ENCODE peak calls at places on chromosomes 3 and 15, in seven cellular contexts. U, I, R, S, Y, V and N are unnamed samples.

GRCh38 chr3:194281306-194281705 is 69.8 kb downstream of the CPN2 start:
- DNase-seq in U (no peak), I (no peak), R (no peak), S (no peak), Y (peak), V (no peak), N (no peak)

GRCh38 chr3:111965484-111965883 is 13.3 kb upstream of the ABHD10 start:
- DNase-seq in U (no peak), I (no peak), R (no peak), S (no peak), Y (no peak), V (no peak), N (no peak)

GRCh38 chr3:123353227-123353851 is 95.6 kb downstream of the ADCY5 start:
- DNase-seq in U (no peak), I (no peak), R (no peak), S (no peak), Y (no peak), V (no peak), N (no peak)

GRCh38 chr15:96549136-96549535 is 218.6 kb downstream of the NR2F2 start:
- DNase-seq in U (no peak), I (no peak), R (no peak), S (no peak), Y (no peak), V (no peak), N (no peak)

GRCh38 chr3:135667061-135667460 is 298.5 kb upstream of the PPP2R3A start:
- DNase-seq in U (no peak), I (no peak), R (no peak), S (no peak), Y (no peak), V (no peak), N (no peak)

GRCh38 chr3:59364471-59364870 is 314.6 kb upstream of the CFAP20DC start:
- DNase-seq in U (peak), I (peak), R (no peak), S (no peak), Y (no peak), V (no peak), N (no peak)

GRCh38 chr3:13574083-13574797 is 25.3 kb downstream of the FBLN2 start:
- DNase-seq in U (no peak), I (no peak), R (no peak), S (no peak), Y (no peak), V (no peak), N (no peak)

GRCh38 chr3:191963182-191963581 is 502.2 kb downstream of the PYDC2 start:
- DNase-seq in U (peak), I (no peak), R (no peak), S (peak), Y (no peak), V (no peak), N (peak)

GRCh38 chr3:48561045-48561736 is 2.4 kb downstream of the UCN2 start:
- DNase-seq in U (peak), I (peak), R (no peak), S (peak), Y (peak), V (no peak), N (no peak)

GRCh38 chr15:83912343-83912742 is 258.4 kb downstream of the ADAMTSL3 start:
- DNase-seq in U (no peak), I (no peak), R (no peak), S (no peak), Y (no peak), V (no peak), N (no peak)

GRCh38 chr3:115436767-115437301 is 186.5 kb upstream of the GAP43 start:
- DNase-seq in U (peak), I (peak), R (no peak), S (peak), Y (no peak), V (no peak), N (peak)

GRCh38 chr15:85840802-85841152 is 46.1 kb upstream of the KLHL25 start:
- DNase-seq in U (no peak), I (no peak), R (no peak), S (no peak), Y (no peak), V (no peak), N (no peak)

GRCh38 chr3:110744723-110745122 is 326.9 kb upstream of the NECTIN3 start:
- DNase-seq in U (no peak), I (no peak), R (no peak), S (no peak), Y (no peak), V (no peak), N (no peak)

GRCh38 chr3:66363133-66363532 is 137.7 kb downstream of the LRIG1 start:
- DNase-seq in U (no peak), I (no peak), R (no peak), S (no peak), Y (no peak), V (no peak), N (no peak)

GRCh38 chr3:71121429-71122167 is 461.9 kb downstream of the FOXP1 start:
- DNase-seq in U (peak), I (no peak), R (no peak), S (no peak), Y (no peak), V (no peak), N (no peak)

GRCh38 chr3:144516029-144516428 is 544.4 kb downstream of the DIPK2A start:
- DNase-seq in U (no peak), I (no peak), R (no peak), S (no peak), Y (no peak), V (no peak), N (no peak)

GRCh38 chr3:72161870-72162617 is 377.1 kb upstream of the PROK2 start:
- DNase-seq in U (peak), I (no peak), R (no peak), S (no peak), Y (no peak), V (no peak), N (no peak)

GRCh38 chr3:177596822-177597271 is 399.6 kb upstream of the TBL1XR1 start:
- DNase-seq in U (peak), I (no peak), R (no peak), S (no peak), Y (no peak), V (no peak), N (no peak)

GRCh38 chr3:127915115-127915936 is at the start of gene KBTBD12:
- DNase-seq in U (no peak), I (no peak), R (peak), S (peak), Y (peak), V (no peak), N (no peak)

GRCh38 chr15:78438595-78439285 is 724 bp downstream of the IREB2 start:
- DNase-seq in U (peak), I (peak), R (peak), S (peak), Y (peak), V (peak), N (peak)

GRCh38 chr3:74897006-74897405 is 282.5 kb upstream of the CNTN3 start:
- DNase-seq in U (peak), I (no peak), R (no peak), S (no peak), Y (no peak), V (no peak), N (no peak)
- TF ChIP-seq CTCF in U (peak), I (peak), R (no peak), S (no peak), Y (peak), V (no peak), N (no peak)

DNA sequence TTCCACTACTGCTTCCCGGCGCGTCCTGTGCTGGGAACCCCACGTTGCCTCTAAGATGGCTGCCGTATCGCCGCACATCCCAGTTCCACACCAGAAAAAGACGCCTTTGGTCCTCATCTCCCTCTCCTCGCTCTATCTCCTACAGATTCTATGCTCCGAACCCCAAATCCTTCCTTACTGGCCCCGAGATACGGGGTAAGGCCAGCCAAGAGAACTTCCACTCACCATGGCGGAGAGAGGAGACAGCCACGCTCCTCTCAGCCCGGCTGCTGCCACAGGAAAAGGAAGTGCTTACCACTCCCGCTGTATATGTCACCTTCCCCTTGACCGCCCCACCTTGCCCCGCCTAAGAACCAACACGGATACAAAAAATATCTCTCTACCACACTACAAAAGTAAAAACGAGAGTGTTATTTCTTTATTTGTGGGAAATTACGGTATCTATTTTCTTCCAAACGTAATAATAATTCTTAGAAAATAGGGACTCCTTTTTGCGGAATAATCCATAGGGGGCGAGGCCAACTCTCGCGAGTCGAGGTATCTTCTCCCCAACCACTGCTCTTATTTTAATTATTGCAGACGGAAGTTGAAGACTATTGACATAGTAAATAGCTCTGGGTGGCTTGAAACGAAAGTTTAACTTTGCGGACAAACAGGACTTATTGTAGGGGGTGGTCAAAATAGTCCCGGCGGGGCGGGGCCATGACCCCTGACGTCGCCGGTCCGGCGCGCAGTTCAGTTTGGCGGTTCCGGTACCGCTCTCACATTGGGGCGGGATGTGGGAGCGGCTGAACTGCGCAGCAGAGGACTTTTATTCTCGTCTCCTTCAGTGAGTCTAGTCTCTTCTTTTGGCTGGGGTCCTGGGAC is at the start of the genes RPL4 and ZWILCH:
- DNase-seq in U (peak), I (peak), R (peak), S (peak), Y (peak), V (peak), N (peak)
- TF ChIP-seq CTCF in U (no peak), I (no peak), R (no peak), S (no peak), Y (no peak), V (no peak), N (no peak)

GRCh38 chr15:52164631-52165265 is 26.4 kb downstream of the GNB5 start:
- DNase-seq in U (peak), I (no peak), R (no peak), S (no peak), Y (no peak), V (peak), N (no peak)

GRCh38 chr15:52162260-52162659 is 28.9 kb downstream of the GNB5 start:
- DNase-seq in U (no peak), I (no peak), R (no peak), S (no peak), Y (no peak), V (no peak), N (no peak)

GRCh38 chr15:52162876-52163275 is 28.3 kb downstream of the GNB5 start:
- DNase-seq in U (no peak), I (no peak), R (no peak), S (no peak), Y (no peak), V (no peak), N (no peak)

GRCh38 chr15:52161406-52161966 is 29.7 kb downstream of the GNB5 start:
- DNase-seq in U (no peak), I (no peak), R (no peak), S (no peak), Y (no peak), V (no peak), N (no peak)

GRCh38 chr15:52163321-52164190 is 27.6 kb downstream of the GNB5 start:
- DNase-seq in U (no peak), I (no peak), R (no peak), S (peak), Y (peak), V (peak), N (no peak)
- TF ChIP-seq CTCF in U (peak), I (peak), R (no peak), S (peak), Y (peak), V (peak), N (no peak)

GRCh38 chr3:79767194-79767952 is 425 bp downstream of the ROBO1 start:
- DNase-seq in U (peak), I (peak), R (no peak), S (peak), Y (peak), V (no peak), N (no peak)
- TF ChIP-seq CTCF in U (no peak), I (no peak), R (no peak), S (no peak), Y (peak), V (no peak), N (no peak)